ENCODE peak calls at places on chromosomes 7 and 10, in nine cellular contexts. One of them, this sample, is unnamed.

GRCh38 chr7:115707236-115707635 is 323.3 kb downstream of the TFEC start:
- DNase-seq in heart left ventricle: no peak
- DNase-seq in cardiac muscle cell: peak; percentile 38
- DNase-seq in OCI-LY7: peak; percentile 13
- DNase-seq in effector memory CD4-positive, alpha-beta T cell: no peak
- DNase-seq in left ventricle myocardium inferior: no peak
- DNase-seq in IMR-90: peak; percentile 5
- DNase-seq in heart right ventricle: no peak
- DNase-seq in mesenchymal stem cell: peak; percentile 3
- DNase-seq in this sample: no peak

GRCh38 chr10:116274141-116274861 is 1.3 kb upstream of the GFRA1 start:
- DNase-seq in heart left ventricle: no peak
- DNase-seq in cardiac muscle cell: peak; percentile 45
- DNase-seq in OCI-LY7: no peak
- DNase-seq in effector memory CD4-positive, alpha-beta T cell: no peak
- DNase-seq in left ventricle myocardium inferior: peak; percentile 19
- DNase-seq in IMR-90: no peak
- DNase-seq in heart right ventricle: peak; percentile 15
- DNase-seq in mesenchymal stem cell: peak; percentile 55
- DNase-seq in this sample: no peak

GRCh38 chr10:17735166-17735941 is 16.6 kb upstream of the TMEM236 start:
- DNase-seq in heart left ventricle: peak; percentile 76
- DNase-seq in cardiac muscle cell: no peak
- DNase-seq in OCI-LY7: no peak
- DNase-seq in effector memory CD4-positive, alpha-beta T cell: no peak
- DNase-seq in left ventricle myocardium inferior: no peak
- DNase-seq in IMR-90: no peak
- DNase-seq in heart right ventricle: peak; percentile 33
- DNase-seq in mesenchymal stem cell: no peak
- DNase-seq in this sample: no peak

GRCh38 chr7:134856692-134857091 is 77.3 kb downstream of the CALD1 start:
- DNase-seq in heart left ventricle: no peak
- DNase-seq in cardiac muscle cell: no peak
- DNase-seq in OCI-LY7: no peak
- DNase-seq in effector memory CD4-positive, alpha-beta T cell: no peak
- DNase-seq in left ventricle myocardium inferior: no peak
- DNase-seq in IMR-90: peak; percentile 66
- DNase-seq in heart right ventricle: no peak
- DNase-seq in mesenchymal stem cell: peak; percentile 80
- DNase-seq in this sample: no peak

GRCh38 chr7:159066816-159067601 is 77.7 kb downstream of the VIPR2 start:
- DNase-seq in heart left ventricle: no peak
- DNase-seq in cardiac muscle cell: no peak
- DNase-seq in OCI-LY7: no peak
- DNase-seq in effector memory CD4-positive, alpha-beta T cell: no peak
- DNase-seq in left ventricle myocardium inferior: no peak
- DNase-seq in IMR-90: no peak
- DNase-seq in heart right ventricle: no peak
- DNase-seq in mesenchymal stem cell: no peak
- DNase-seq in this sample: no peak

GRCh38 chr7:37999673-38000072 is 79.2 kb downstream of the EPDR1 start:
- DNase-seq in heart left ventricle: no peak
- DNase-seq in cardiac muscle cell: no peak
- DNase-seq in OCI-LY7: no peak
- DNase-seq in effector memory CD4-positive, alpha-beta T cell: no peak
- DNase-seq in left ventricle myocardium inferior: no peak
- DNase-seq in IMR-90: no peak
- DNase-seq in heart right ventricle: no peak
- DNase-seq in mesenchymal stem cell: no peak
- DNase-seq in this sample: no peak

GRCh38 chr10:10872035-10872673 is 145.5 kb upstream of the CELF2 start:
- DNase-seq in heart left ventricle: peak; percentile 43
- DNase-seq in cardiac muscle cell: peak; percentile 13
- DNase-seq in OCI-LY7: no peak
- DNase-seq in effector memory CD4-positive, alpha-beta T cell: no peak
- DNase-seq in left ventricle myocardium inferior: no peak
- DNase-seq in IMR-90: peak; percentile 96
- DNase-seq in heart right ventricle: no peak
- DNase-seq in mesenchymal stem cell: peak; percentile 96
- DNase-seq in this sample: no peak

GRCh38 chr10:72638586-72639440 is 12.9 kb upstream of the MICU1 start:
- DNase-seq in heart left ventricle: no peak
- DNase-seq in cardiac muscle cell: no peak
- DNase-seq in OCI-LY7: no peak
- DNase-seq in effector memory CD4-positive, alpha-beta T cell: no peak
- DNase-seq in left ventricle myocardium inferior: no peak
- DNase-seq in IMR-90: no peak
- DNase-seq in heart right ventricle: no peak
- DNase-seq in mesenchymal stem cell: no peak
- DNase-seq in this sample: no peak

GRCh38 chr7:31892099-31892787 is 178.0 kb downstream of the PDE1C start:
- DNase-seq in heart left ventricle: no peak
- DNase-seq in cardiac muscle cell: no peak
- DNase-seq in OCI-LY7: no peak
- DNase-seq in effector memory CD4-positive, alpha-beta T cell: no peak
- DNase-seq in left ventricle myocardium inferior: no peak
- DNase-seq in IMR-90: no peak
- DNase-seq in heart right ventricle: no peak
- DNase-seq in mesenchymal stem cell: no peak
- DNase-seq in this sample: no peak

GRCh38 chr10:480498-480927 is 209.0 kb downstream of the DIP2C start:
- DNase-seq in heart left ventricle: no peak
- DNase-seq in cardiac muscle cell: no peak
- DNase-seq in OCI-LY7: no peak
- DNase-seq in effector memory CD4-positive, alpha-beta T cell: no peak
- DNase-seq in left ventricle myocardium inferior: no peak
- DNase-seq in IMR-90: no peak
- DNase-seq in heart right ventricle: no peak
- DNase-seq in mesenchymal stem cell: no peak
- DNase-seq in this sample: no peak

GRCh38 chr10:89921422-89921821 is 220.0 kb downstream of the KIF20B start:
- DNase-seq in heart left ventricle: no peak
- DNase-seq in cardiac muscle cell: no peak
- DNase-seq in OCI-LY7: no peak
- DNase-seq in effector memory CD4-positive, alpha-beta T cell: no peak
- DNase-seq in left ventricle myocardium inferior: no peak
- DNase-seq in IMR-90: no peak
- DNase-seq in heart right ventricle: no peak
- DNase-seq in mesenchymal stem cell: no peak
- DNase-seq in this sample: no peak

GRCh38 chr7:35716038-35716803 is 21.3 kb upstream of the HERPUD2 start:
- DNase-seq in heart left ventricle: peak; percentile 57
- DNase-seq in cardiac muscle cell: peak; percentile 40
- DNase-seq in OCI-LY7: no peak
- DNase-seq in effector memory CD4-positive, alpha-beta T cell: no peak
- DNase-seq in left ventricle myocardium inferior: no peak
- DNase-seq in IMR-90: peak; percentile 54
- DNase-seq in heart right ventricle: no peak
- DNase-seq in mesenchymal stem cell: peak; percentile 41
- DNase-seq in this sample: no peak

GRCh38 chr7:129798616-129799349 is 154.0 kb downstream of the UBE2H start:
- DNase-seq in heart left ventricle: no peak
- DNase-seq in cardiac muscle cell: no peak
- DNase-seq in OCI-LY7: no peak
- DNase-seq in effector memory CD4-positive, alpha-beta T cell: no peak
- DNase-seq in left ventricle myocardium inferior: no peak
- DNase-seq in IMR-90: no peak
- DNase-seq in heart right ventricle: no peak
- DNase-seq in mesenchymal stem cell: no peak
- DNase-seq in this sample: no peak

DNA sequence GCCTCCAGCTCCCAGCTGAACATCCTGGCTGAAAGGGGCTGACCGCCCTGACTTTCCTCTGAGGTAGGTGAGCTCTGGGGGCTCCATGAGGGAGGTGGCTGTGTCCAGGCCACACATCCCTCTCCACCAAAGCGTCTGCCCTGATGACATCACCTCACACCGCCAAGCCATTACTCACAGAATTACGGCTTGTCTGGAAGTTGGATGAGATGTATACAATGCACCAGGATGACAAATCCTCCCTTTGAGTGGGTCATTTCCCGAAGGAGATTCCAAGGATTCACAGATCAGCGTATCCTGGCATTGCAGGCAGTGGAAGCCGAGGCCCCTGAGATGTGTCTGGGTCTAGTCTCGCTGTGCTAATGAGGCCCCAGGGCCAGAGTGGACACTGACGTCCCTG is 15.1 kb upstream of the RET start:
- DNase-seq in heart left ventricle: no peak
- DNase-seq in cardiac muscle cell: no peak
- DNase-seq in OCI-LY7: no peak
- DNase-seq in effector memory CD4-positive, alpha-beta T cell: no peak
- DNase-seq in left ventricle myocardium inferior: no peak
- DNase-seq in IMR-90: peak; percentile 9
- DNase-seq in heart right ventricle: no peak
- DNase-seq in mesenchymal stem cell: peak; percentile 72
- DNase-seq in this sample: no peak
- H3K4me1 ChIP-seq in heart left ventricle: no peaks in the 10 kb centered on the region
- H3K4me1 ChIP-seq in cardiac muscle cell: no peaks in the 10 kb centered on the region
- H3K4me1 ChIP-seq in OCI-LY7: no peaks in the 10 kb centered on the region
- H3K4me1 ChIP-seq in effector memory CD4-positive, alpha-beta T cell: no peaks in the 10 kb centered on the region
- H3K4me1 ChIP-seq in left ventricle myocardium inferior: peaks cover 8% of the 10 kb centered on the region
- H3K4me1 ChIP-seq in IMR-90: no peaks in the 10 kb centered on the region
- H3K4me1 ChIP-seq in heart right ventricle: peaks cover 6% of the 10 kb centered on the region
- H3K4me1 ChIP-seq in mesenchymal stem cell: peaks cover 2% of the 10 kb centered on the region
- H3K4me1 ChIP-seq in this sample: no peaks in the 10 kb centered on the region

GRCh38 chr10:50809596-50809995 is 69.9 kb downstream of the ASAH2B start:
- DNase-seq in heart left ventricle: no peak
- DNase-seq in cardiac muscle cell: no peak
- DNase-seq in OCI-LY7: no peak
- DNase-seq in effector memory CD4-positive, alpha-beta T cell: no peak
- DNase-seq in left ventricle myocardium inferior: no peak
- DNase-seq in IMR-90: peak; percentile 4
- DNase-seq in heart right ventricle: no peak
- DNase-seq in mesenchymal stem cell: no peak
- DNase-seq in this sample: no peak

GRCh38 chr10:50807851-50808776 is 68.4 kb downstream of the ASAH2B start:
- DNase-seq in heart left ventricle: no peak
- DNase-seq in cardiac muscle cell: no peak
- DNase-seq in OCI-LY7: no peak
- DNase-seq in effector memory CD4-positive, alpha-beta T cell: no peak
- DNase-seq in left ventricle myocardium inferior: no peak
- DNase-seq in IMR-90: peak; percentile 16
- DNase-seq in heart right ventricle: no peak
- DNase-seq in mesenchymal stem cell: peak; percentile 4
- DNase-seq in this sample: no peak

DNA sequence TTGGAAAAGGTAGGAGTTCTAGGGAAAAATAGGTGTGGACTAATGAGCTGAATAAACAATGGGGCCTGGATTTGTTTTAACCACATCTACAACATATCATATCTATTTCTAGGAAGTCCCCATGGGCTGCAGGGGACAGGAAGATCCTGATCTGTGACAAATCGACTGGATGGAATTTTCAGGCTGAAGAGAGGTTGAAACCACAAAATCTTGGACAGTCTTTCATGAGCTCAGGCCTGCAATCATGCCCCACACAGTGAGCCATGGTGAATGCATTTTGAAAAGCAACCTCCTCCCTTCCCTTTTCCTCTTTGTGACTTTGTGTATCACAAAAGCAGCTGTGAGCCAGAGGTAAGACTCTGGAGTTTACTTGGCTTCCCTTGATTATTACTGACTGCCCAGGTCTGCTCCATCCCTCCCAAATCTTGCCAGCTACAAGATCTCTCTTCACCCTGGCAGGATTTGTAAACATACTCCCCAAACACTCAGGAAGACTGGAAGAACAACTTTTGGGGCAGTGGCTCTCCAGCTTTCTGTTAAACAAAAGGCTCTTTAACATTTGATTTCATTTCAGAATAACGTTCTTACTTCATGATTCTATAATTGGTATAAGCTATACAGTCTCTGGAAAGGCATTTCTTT is 66.4 kb downstream of the ASAH2B start:
- DNase-seq in heart left ventricle: no peak
- DNase-seq in cardiac muscle cell: no peak
- DNase-seq in OCI-LY7: no peak
- DNase-seq in effector memory CD4-positive, alpha-beta T cell: no peak
- DNase-seq in left ventricle myocardium inferior: no peak
- DNase-seq in IMR-90: no peak
- DNase-seq in heart right ventricle: no peak
- DNase-seq in mesenchymal stem cell: no peak
- DNase-seq in this sample: no peak
- H3K4me3 ChIP-seq in heart left ventricle: no peak overlapping the region
- H3K4me3 ChIP-seq in cardiac muscle cell: no peak overlapping the region
- H3K4me3 ChIP-seq in OCI-LY7: no peak overlapping the region
- H3K4me3 ChIP-seq in effector memory CD4-positive, alpha-beta T cell: no peak overlapping the region
- H3K4me3 ChIP-seq in left ventricle myocardium inferior: no peak overlapping the region
- H3K4me3 ChIP-seq in IMR-90: no peak overlapping the region
- H3K4me3 ChIP-seq in heart right ventricle: no peak overlapping the region
- H3K4me3 ChIP-seq in mesenchymal stem cell: no peak overlapping the region
- H3K4me3 ChIP-seq in this sample: no peak overlapping the region

GRCh38 chr7:5697754-5698487 is 83.5 kb downstream of the RNF216 start:
- DNase-seq in heart left ventricle: no peak
- DNase-seq in cardiac muscle cell: no peak
- DNase-seq in OCI-LY7: no peak
- DNase-seq in effector memory CD4-positive, alpha-beta T cell: no peak
- DNase-seq in left ventricle myocardium inferior: no peak
- DNase-seq in IMR-90: no peak
- DNase-seq in heart right ventricle: no peak
- DNase-seq in mesenchymal stem cell: peak; percentile 39
- DNase-seq in this sample: no peak
- H3K27ac ChIP-seq in heart left ventricle: peak overlapping the region; percentile 63
- H3K27ac ChIP-seq in cardiac muscle cell: peak overlapping the region; percentile 100
- H3K27ac ChIP-seq in OCI-LY7: no peak overlapping the region
- H3K27ac ChIP-seq in effector memory CD4-positive, alpha-beta T cell: peak overlapping the region; percentile 20
- H3K27ac ChIP-seq in left ventricle myocardium inferior: peak overlapping the region; percentile 92
- H3K27ac ChIP-seq in IMR-90: peak overlapping the region; percentile 91
- H3K27ac ChIP-seq in heart right ventricle: peak overlapping the region; percentile 85
- H3K27ac ChIP-seq in mesenchymal stem cell: no peak overlapping the region
- H3K27ac ChIP-seq in this sample: no peak overlapping the region

GRCh38 chr7:1639071-1639470 is 31.0 kb upstream of the ELFN1 start:
- DNase-seq in heart left ventricle: no peak
- DNase-seq in cardiac muscle cell: no peak
- DNase-seq in OCI-LY7: no peak
- DNase-seq in effector memory CD4-positive, alpha-beta T cell: no peak
- DNase-seq in left ventricle myocardium inferior: peak; percentile 7
- DNase-seq in IMR-90: no peak
- DNase-seq in heart right ventricle: no peak
- DNase-seq in mesenchymal stem cell: no peak
- DNase-seq in this sample: no peak

GRCh38 chr7:1639578-1640175 is 30.4 kb upstream of the ELFN1 start:
- DNase-seq in heart left ventricle: no peak
- DNase-seq in cardiac muscle cell: no peak
- DNase-seq in OCI-LY7: no peak
- DNase-seq in effector memory CD4-positive, alpha-beta T cell: no peak
- DNase-seq in left ventricle myocardium inferior: peak; percentile 6
- DNase-seq in IMR-90: no peak
- DNase-seq in heart right ventricle: no peak
- DNase-seq in mesenchymal stem cell: no peak
- DNase-seq in this sample: no peak

GRCh38 chr7:1641173-1641572 is 28.9 kb upstream of the ELFN1 start:
- DNase-seq in heart left ventricle: no peak
- DNase-seq in cardiac muscle cell: no peak
- DNase-seq in OCI-LY7: no peak
- DNase-seq in effector memory CD4-positive, alpha-beta T cell: no peak
- DNase-seq in left ventricle myocardium inferior: no peak
- DNase-seq in IMR-90: no peak
- DNase-seq in heart right ventricle: no peak
- DNase-seq in mesenchymal stem cell: no peak
- DNase-seq in this sample: no peak

GRCh38 chr7:1641661-1642260 is 28.3 kb upstream of the ELFN1 start:
- DNase-seq in heart left ventricle: no peak
- DNase-seq in cardiac muscle cell: no peak
- DNase-seq in OCI-LY7: no peak
- DNase-seq in effector memory CD4-positive, alpha-beta T cell: no peak
- DNase-seq in left ventricle myocardium inferior: no peak
- DNase-seq in IMR-90: no peak
- DNase-seq in heart right ventricle: no peak
- DNase-seq in mesenchymal stem cell: no peak
- DNase-seq in this sample: no peak

GRCh38 chr7:1640376-1641172 is 29.5 kb upstream of the ELFN1 start:
- DNase-seq in heart left ventricle: no peak
- DNase-seq in cardiac muscle cell: no peak
- DNase-seq in OCI-LY7: no peak
- DNase-seq in effector memory CD4-positive, alpha-beta T cell: no peak
- DNase-seq in left ventricle myocardium inferior: no peak
- DNase-seq in IMR-90: no peak
- DNase-seq in heart right ventricle: no peak
- DNase-seq in mesenchymal stem cell: no peak
- DNase-seq in this sample: no peak
- H3K4me1 ChIP-seq in heart left ventricle: peaks cover 6% of the 10 kb centered on the region
- H3K4me1 ChIP-seq in cardiac muscle cell: no peaks in the 10 kb centered on the region
- H3K4me1 ChIP-seq in OCI-LY7: no peaks in the 10 kb centered on the region
- H3K4me1 ChIP-seq in effector memory CD4-positive, alpha-beta T cell: no peaks in the 10 kb centered on the region
- H3K4me1 ChIP-seq in left ventricle myocardium inferior: no peaks in the 10 kb centered on the region
- H3K4me1 ChIP-seq in IMR-90: no peaks in the 10 kb centered on the region
- H3K4me1 ChIP-seq in heart right ventricle: no peaks in the 10 kb centered on the region
- H3K4me1 ChIP-seq in mesenchymal stem cell: peaks cover 3% of the 10 kb centered on the region
- H3K4me1 ChIP-seq in this sample: no peaks in the 10 kb centered on the region